ENCODE peak calls at places on chromosomes 13 and 19, in four cellular contexts. G is AG20443, L is osteocyte, V is LoVo. W is an unnamed sample.

GRCh38 chr13:36789061-36789460 is 30.0 kb upstream of the RFXAP start:
- DNase-seq in G (no peak), L (no peak), V (peak), W (no peak)

GRCh38 chr13:28794370-28794769 is 25.8 kb upstream of the MTUS2 start:
- DNase-seq in G (no peak), L (no peak), V (no peak), W (no peak)

GRCh38 chr19:56732974-56733373 is 61.4 kb upstream of the ZNF835 start:
- DNase-seq in G (no peak), L (no peak), V (no peak), W (no peak)

GRCh38 chr19:4368128-4368820 is 24.9 kb downstream of the MPND start:
- DNase-seq in G (no peak), L (no peak), V (no peak), W (peak)

GRCh38 chr19:3506384-3507340 is 551 bp downstream of the FZR1 start:
- DNase-seq in G (peak), L (no peak), V (no peak), W (peak)

GRCh38 chr19:38031423-38031770 is 124.4 kb downstream of the SIPA1L3 start:
- DNase-seq in G (no peak), L (no peak), V (no peak), W (no peak)

GRCh38 chr13:94416454-94417080 is 62.9 kb downstream of the DCT start:
- DNase-seq in G (peak), L (no peak), V (no peak), W (no peak)

GRCh38 chr19:49590971-49591730 is at the start of gene PRR12:
- DNase-seq in G (peak), L (no peak), V (peak), W (peak)

GRCh38 chr13:95002968-95003813 is 290.8 kb upstream of the SOX21 start:
- DNase-seq in G (peak), L (no peak), V (no peak), W (peak)

GRCh38 chr19:2478756-2479555 is 3.0 kb downstream of the GADD45B start:
- DNase-seq in G (peak), L (peak), V (no peak), W (peak)

GRCh38 chr19:1453525-1454371 is 3.8 kb downstream of the APC2 start:
- DNase-seq in G (peak), L (no peak), V (no peak), W (peak)

GRCh38 chr13:109336730-109337129 is 449.7 kb downstream of the IRS2 start:
- DNase-seq in G (peak), L (no peak), V (peak), W (no peak)

GRCh38 chr13:47499358-47500150 is 501.5 kb downstream of the SUCLA2 start:
- DNase-seq in G (peak), L (no peak), V (peak), W (peak)

GRCh38 chr13:65656740-65657329 is 1573.3 kb downstream of the PCDH9 start:
- DNase-seq in G (no peak), L (no peak), V (no peak), W (no peak)

GRCh38 chr19:35468637-35469036 is 20.6 kb downstream of the FFAR2 start:
- DNase-seq in G (peak), L (no peak), V (peak), W (peak)

GRCh38 chr13:99388334-99388923 is 81.2 kb upstream of the GPR183 start:
- DNase-seq in G (no peak), L (peak), V (no peak), W (no peak)

GRCh38 chr13:43546260-43546659 is 240.5 kb downstream of the ENOX1 start:
- DNase-seq in G (no peak), L (no peak), V (no peak), W (no peak)

GRCh38 chr19:32146664-32147063 is 198.7 kb upstream of the ZNF507 start:
- DNase-seq in G (no peak), L (no peak), V (no peak), W (no peak)

GRCh38 chr13:51585696-51586095 is 1.4 kb downstream of the WDFY2 start:
- DNase-seq in G (no peak), L (no peak), V (no peak), W (peak)

GRCh38 chr19:1624458-1624857 is 19.2 kb upstream of the UQCR11 start:
- DNase-seq in G (peak), L (no peak), V (no peak), W (peak)

GRCh38 chr13:112859817-112860190 is 109.2 kb upstream of the MCF2L start:
- DNase-seq in G (no peak), L (no peak), V (no peak), W (peak)

GRCh38 chr13:104553156-104553555 is 1486.9 kb upstream of the SLC10A2 start:
- DNase-seq in G (no peak), L (no peak), V (no peak), W (no peak)